ENCODE peak calls at places on chromosomes 5 and 9, in six cellular contexts. Q is uterus, W is stomach, V is A549, I is suprapubic skin, X is endothelial cell of umbilical vein. D is an unnamed sample.
A peak's percentile ranks its signal among the peaks of the same experiment; 100 is the strongest.

GRCh38 chr5:74570250-74570649 is 70.3 kb downstream of the ENC1 start:
- DNase-seq in V (no peak), W (no peak), I (no peak), X (no peak), Q (no peak), D (no peak)

GRCh38 chr5:141771562-141771961 is 89.5 kb upstream of the ARAP3 start:
- DNase-seq in W (no peak), Q (peak; percentile 72), X (no peak), I (no peak), V (no peak), D (no peak)

GRCh38 chr5:103434057-103434456 is 128.5 kb downstream of the NUDT12 start:
- DNase-seq in Q (no peak), X (no peak), I (no peak), W (no peak), V (no peak), D (no peak)

GRCh38 chr9:135296783-135297715 is 182.5 kb upstream of the PPP1R26 start:
- DNase-seq in X (no peak), W (no peak), I (peak; percentile 40), Q (no peak), V (no peak), D (no peak)

GRCh38 chr9:126471084-126471611 is 142.6 kb upstream of the LMX1B start:
- DNase-seq in W (peak; percentile 72), V (no peak), X (peak; percentile 13), Q (no peak), I (peak; percentile 89), D (peak; percentile 77)

GRCh38 chr9:122374885-122375420 is 4.1 kb downstream of the PTGS1 start:
- DNase-seq in W (peak; percentile 85), Q (peak; percentile 72), V (no peak), I (peak; percentile 80), X (peak; percentile 46), D (peak; percentile 76)

GRCh38 chr9:136944094-136944518 is 432 bp downstream of the FBXW5 start:
- DNase-seq in I (no peak), X (peak; percentile 59), W (peak; percentile 49), V (peak; percentile 39), Q (no peak), D (no peak)

GRCh38 chr9:126558051-126558665 is 55.6 kb upstream of the LMX1B start:
- DNase-seq in V (peak; percentile 72), X (peak; percentile 46), Q (peak; percentile 50), W (peak; percentile 80), I (no peak), D (peak; percentile 68)

GRCh38 chr9:125521462-125522327 is 185.3 kb downstream of the MAPKAP1 start:
- DNase-seq in Q (no peak), I (no peak), W (no peak), V (peak; percentile 35), X (peak; percentile 86), D (no peak)

GRCh38 chr9:2066312-2067273 is 51.4 kb downstream of the SMARCA2 start:
- DNase-seq in I (no peak), X (peak; percentile 4), V (no peak), W (no peak), Q (no peak), D (no peak)

GRCh38 chr9:76926324-76926731 is 20.4 kb upstream of the PRUNE2 start:
- DNase-seq in X (no peak), I (no peak), Q (no peak), V (no peak), W (no peak), D (no peak)

GRCh38 chr9:19127881-19128719 is 808 bp upstream of the PLIN2 start:
- DNase-seq in X (peak; percentile 59), I (peak; percentile 85), Q (peak; percentile 44), W (peak; percentile 27), V (no peak), D (peak; percentile 31)

GRCh38 chr5:5533927-5534326 is 111.5 kb downstream of the ICE1 start:
- DNase-seq in Q (no peak), V (no peak), X (no peak), I (no peak), W (no peak), D (no peak)

GRCh38 chr9:88824711-88825110 is 166.6 kb upstream of the S1PR3 start:
- DNase-seq in V (no peak), W (no peak), X (no peak), I (no peak), Q (no peak), D (no peak)

GRCh38 chr5:142545653-142546322 is 140.1 kb downstream of the FGF1 start:
- DNase-seq in Q (no peak), X (peak; percentile 30), W (no peak), I (no peak), V (no peak), D (no peak)

GRCh38 chr9:136996361-136997281 is at the start of gene CLIC3:
- DNase-seq in I (no peak), V (peak; percentile 54), X (no peak), Q (no peak), W (peak; percentile 73), D (peak; percentile 75)

GRCh38 chr5:61675015-61675692 is 343.1 kb downstream of the ZSWIM6 start:
- DNase-seq in X (no peak), W (no peak), I (no peak), Q (no peak), V (no peak), D (peak; percentile 42)

GRCh38 chr5:56302027-56302426 is 68.9 kb upstream of the ANKRD55 start:
- DNase-seq in Q (no peak), I (no peak), V (no peak), W (no peak), X (peak; percentile 38), D (no peak)

GRCh38 chr5:56301041-56301440 is 67.9 kb upstream of the ANKRD55 start:
- DNase-seq in X (no peak), Q (no peak), I (no peak), V (no peak), W (no peak), D (no peak)

GRCh38 chr5:56297851-56298250 is 64.7 kb upstream of the ANKRD55 start:
- DNase-seq in W (no peak), Q (no peak), V (no peak), I (no peak), X (no peak), D (no peak)

GRCh38 chr5:56298329-56298962 is 65.3 kb upstream of the ANKRD55 start:
- DNase-seq in X (no peak), I (no peak), Q (no peak), V (no peak), W (no peak), D (no peak)

GRCh38 chr5:56299212-56299611 is 66.1 kb upstream of the ANKRD55 start:
- DNase-seq in I (no peak), X (no peak), V (no peak), Q (no peak), W (no peak), D (no peak)
- TF ChIP-seq CTCF in I (no peak), X (no peak), V (no peak), Q (no peak), W (no peak), D (no peak)

DNA sequence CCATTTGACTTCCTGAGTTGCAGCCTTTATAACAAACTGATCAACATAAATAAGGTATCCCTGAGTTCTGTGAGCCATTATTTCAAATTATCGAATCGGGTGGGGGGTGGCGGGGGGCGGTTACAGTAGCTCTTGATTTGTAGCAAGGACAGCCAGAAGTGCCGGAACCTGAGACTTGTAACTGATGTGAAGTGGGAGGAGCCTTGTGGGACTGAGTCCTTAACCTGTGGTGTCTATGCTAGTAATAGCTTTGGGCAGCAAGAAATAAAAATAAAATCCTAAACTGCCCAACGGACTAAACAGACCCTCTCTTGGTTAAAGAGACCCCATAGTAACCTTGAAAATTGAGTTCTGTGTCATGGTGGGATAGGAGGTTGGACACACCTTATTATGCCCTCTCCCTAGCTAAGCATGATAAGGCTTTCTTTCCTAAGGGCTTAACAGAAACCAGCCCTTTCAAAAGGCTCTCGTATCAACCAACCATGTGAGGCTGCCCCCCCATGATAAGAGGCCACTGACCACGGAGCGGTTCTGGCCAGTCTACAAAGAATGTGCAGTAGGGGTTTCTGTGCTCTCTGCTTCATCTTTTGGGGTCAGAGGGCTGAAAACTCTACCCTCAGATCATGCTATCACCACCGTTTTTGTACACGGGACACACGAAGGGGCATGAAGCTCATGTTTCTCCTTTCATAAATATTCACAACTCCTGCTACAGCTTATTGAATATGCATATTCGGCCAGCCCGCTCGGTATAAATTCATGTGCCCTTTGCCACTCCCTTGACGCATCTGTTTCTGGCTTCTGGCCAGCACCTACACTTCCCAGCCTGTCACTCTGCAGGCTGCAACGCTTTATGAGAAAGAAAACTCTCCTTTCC is 39.5 kb upstream of the IQGAP2 start:
- DNase-seq in W (peak; percentile 74), Q (no peak), I (no peak), V (no peak), X (no peak), D (peak; percentile 84)
- TF ChIP-seq POLR2A in W (no peak), Q (no peak), I (no peak), V (no peak), X (no peak), D (no peak)

GRCh38 chr9:37221489-37222106 is 101.2 kb downstream of the ZCCHC7 start:
- DNase-seq in X (no peak), Q (no peak), W (no peak), I (no peak), V (no peak), D (no peak)
- H3K4me1 ChIP-seq in X (no peaks in the 10 kb centered on the region), Q (peaks cover 4% of the 10 kb centered on the region), W (no peaks in the 10 kb centered on the region), I (no peaks in the 10 kb centered on the region), V (peaks cover 9% of the 10 kb centered on the region), D (no peaks in the 10 kb centered on the region)

GRCh38 chr5:150710165-150710564 is 9.3 kb upstream of the RBM22 start:
- DNase-seq in X (peak; percentile 36), I (no peak), W (no peak), Q (no peak), V (peak; percentile 13), D (no peak)
- TF ChIP-seq CTCF in X (peak; percentile 10), I (no peak), W (no peak), Q (no peak), V (peak; percentile 45), D (no peak)

DNA sequence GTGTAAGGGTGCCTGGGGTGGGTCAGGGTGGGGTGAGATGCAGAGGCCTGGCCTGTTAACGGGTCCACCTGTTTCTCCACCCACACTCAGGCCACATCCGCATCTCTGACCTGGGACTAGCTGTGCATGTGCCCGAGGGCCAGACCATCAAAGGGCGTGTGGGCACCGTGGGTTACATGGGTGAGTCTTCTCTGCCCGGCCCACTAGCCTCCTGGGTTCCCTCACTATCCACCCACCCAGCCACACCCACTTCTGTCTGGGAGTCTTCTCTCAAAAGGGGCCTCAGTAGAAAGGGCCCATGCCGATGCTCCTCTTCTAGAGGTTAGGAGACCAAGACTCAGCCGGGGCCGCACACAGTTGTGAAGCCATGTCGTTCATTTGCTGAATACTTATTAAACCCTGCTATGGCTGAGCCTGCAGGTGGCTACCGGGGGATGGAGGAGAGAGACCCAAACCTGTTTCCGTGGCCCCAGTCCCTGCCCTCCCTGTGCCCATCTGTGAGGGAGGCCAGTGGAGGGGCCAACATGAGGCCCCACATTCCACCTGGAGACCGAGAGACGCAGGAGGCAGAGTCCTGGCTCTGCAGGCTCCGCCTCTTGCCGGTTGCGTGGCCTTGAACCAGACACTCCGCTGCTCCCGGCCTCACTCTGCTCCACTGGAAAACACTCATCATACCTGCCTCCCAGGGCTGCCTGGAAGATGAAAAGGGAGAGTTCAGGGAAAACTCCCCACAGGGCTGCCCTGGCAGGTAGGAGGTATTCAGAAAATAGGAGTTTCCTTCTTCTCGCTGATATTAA is 8.7 kb downstream of the GRK6 start:
- DNase-seq in V (no peak), W (no peak), I (no peak), X (no peak), Q (no peak), D (no peak)
- TF ChIP-seq POLR2A in V (no peak), W (no peak), I (no peak), X (no peak), Q (no peak), D (no peak)

DNA sequence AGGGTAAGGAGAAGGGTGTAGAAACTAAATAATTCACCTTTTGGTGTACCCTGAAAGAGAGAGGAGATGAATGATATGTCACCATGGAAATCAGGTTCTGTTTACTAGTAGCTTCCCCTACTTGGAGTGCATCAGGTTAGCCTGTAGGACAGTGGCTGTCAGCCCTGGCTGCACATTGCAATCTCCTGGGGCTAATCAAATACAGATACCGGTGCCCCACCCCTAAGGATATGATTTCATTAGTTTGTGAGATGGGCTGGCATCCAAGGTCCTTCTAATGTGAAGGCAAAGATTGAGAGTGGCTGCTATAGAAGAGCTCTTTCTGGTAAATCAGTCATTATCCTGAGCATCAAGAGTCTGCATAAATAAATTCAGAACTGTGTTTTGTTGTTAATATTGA is 47.2 kb downstream of the INSYN2B start:
- DNase-seq in W (no peak), Q (no peak), I (no peak), V (no peak), X (no peak), D (no peak)
- H3K4me1 ChIP-seq in W (no peaks in the 10 kb centered on the region), Q (no peaks in the 10 kb centered on the region), I (peaks cover 14% of the 10 kb centered on the region), V (no peaks in the 10 kb centered on the region), X (peaks cover 9% of the 10 kb centered on the region), D (no peaks in the 10 kb centered on the region)